ENCODE peak calls at places on chromosomes 11 and 22, in nine cellular contexts. S is activated CD4-positive, alpha-beta T cell treated with anti-CD3 and anti-CD28 coated beads for 24 hours; G is transverse colon; B is H54; K is iris pigment epithelial cell; Q is amygdala; Y is ovary; I is activated T-cell treated with anti-CD3 and anti-CD28 coated beads for 48 hours; A is HFF-Myc. L is an unnamed sample.

GRCh38 chr11:117179048-117179999 is 781 bp downstream of the SIDT2 start:
- DNase-seq in A (no peak), S (peak), I (peak), G (peak), B (no peak), Q (no peak), Y (peak), K (no peak), L (no peak)

GRCh38 chr22:34160117-34160758 is 240.0 kb upstream of the LARGE1 start:
- DNase-seq in K (no peak), I (no peak), Y (no peak), S (no peak), G (no peak), B (no peak), Q (no peak), A (no peak), L (no peak)

GRCh38 chr11:44316388-44317240 is 6.7 kb upstream of the ALX4 start:
- DNase-seq in B (no peak), S (no peak), Q (no peak), G (no peak), I (no peak), K (no peak), Y (peak), A (no peak), L (no peak)

GRCh38 chr11:102272047-102272824 is 45.0 kb upstream of the BIRC3 start:
- DNase-seq in I (no peak), A (no peak), K (no peak), S (no peak), Y (no peak), G (no peak), Q (no peak), B (no peak), L (no peak)

GRCh38 chr11:75384438-75385080 is 14.8 kb upstream of the RPS3 start:
- DNase-seq in I (peak), Q (peak), A (no peak), B (peak), K (peak), G (peak), S (peak), Y (peak), L (peak)

GRCh38 chr22:41550952-41551491 is 6.8 kb upstream of the POLR3H start:
- DNase-seq in Q (no peak), G (no peak), B (no peak), K (no peak), Y (no peak), S (no peak), A (no peak), I (no peak), L (no peak)

GRCh38 chr11:96012086-96012824 is 88.3 kb upstream of the MTMR2 start:
- DNase-seq in B (no peak), K (peak), S (no peak), Q (peak), Y (no peak), G (peak), I (peak), A (peak), L (peak)

GRCh38 chr11:18371279-18371678 is 23.1 kb upstream of the LDHA start:
- DNase-seq in I (no peak), A (no peak), Q (no peak), G (no peak), K (peak), B (no peak), Y (no peak), S (no peak), L (no peak)

L was measured in dorsolateral prefrontal cortex.